ENCODE peak calls at places on chromosomes 16 and 17, in eight cellular contexts. V, S, K, B, F, U, Q and O are unnamed samples.

GRCh38 chr17:82943751-82944150 is 103.9 kb upstream of the ZNF750 start:
- DNase-seq in V (no peak), S (no peak), K (no peak), B (no peak), F (no peak), U (no peak), Q (peak; percentile 8), O (no peak)

GRCh38 chr17:9229826-9230201 is 208.5 kb downstream of the NTN1 start:
- DNase-seq in V (no peak), S (no peak), K (no peak), B (no peak), F (no peak), U (no peak), Q (no peak), O (no peak)

GRCh38 chr17:46916623-46917022 is 6.3 kb upstream of the GOSR2 start:
- DNase-seq in V (no peak), S (no peak), K (no peak), B (no peak), F (no peak), U (no peak), Q (no peak), O (peak; percentile 8)

GRCh38 chr16:81932668-81933067 is 78.6 kb downstream of the SDR42E1 start:
- DNase-seq in V (no peak), S (no peak), K (no peak), B (no peak), F (no peak), U (no peak), Q (no peak), O (no peak)

GRCh38 chr17:1188812-1189211 is 9.0 kb upstream of the ABR start:
- DNase-seq in V (peak; percentile 87), S (peak; percentile 28), K (peak; percentile 69), B (no peak), F (no peak), U (peak; percentile 77), Q (peak; percentile 90), O (peak; percentile 94)

GRCh38 chr17:70109497-70109896 is 34.5 kb downstream of the KCNJ16 start:
- DNase-seq in V (peak; percentile 18), S (no peak), K (no peak), B (no peak), F (no peak), U (no peak), Q (no peak), O (no peak)

GRCh38 chr17:55037828-55038227 is 69.3 kb downstream of the STXBP4 start:
- DNase-seq in V (no peak), S (no peak), K (no peak), B (no peak), F (no peak), U (no peak), Q (no peak), O (no peak)

GRCh38 chr17:80792373-80792781 is 199.3 kb upstream of the CHMP6 start:
- DNase-seq in V (peak; percentile 39), S (no peak), K (no peak), B (no peak), F (peak; percentile 25), U (no peak), Q (no peak), O (peak; percentile 69)

GRCh38 chr16:31256466-31256865 is 3.3 kb upstream of the ITGAM start:
- DNase-seq in V (no peak), S (no peak), K (no peak), B (no peak), F (no peak), U (no peak), Q (no peak), O (no peak)

GRCh38 chr16:17305694-17306093 is 165.1 kb downstream of the XYLT1 start:
- DNase-seq in V (no peak), S (no peak), K (no peak), B (no peak), F (no peak), U (no peak), Q (no peak), O (no peak)

GRCh38 chr16:17303101-17303500 is 167.7 kb downstream of the XYLT1 start:
- DNase-seq in V (no peak), S (no peak), K (no peak), B (no peak), F (no peak), U (no peak), Q (no peak), O (no peak)

GRCh38 chr16:17306745-17307144 is 164.0 kb downstream of the XYLT1 start:
- DNase-seq in V (no peak), S (no peak), K (no peak), B (no peak), F (no peak), U (no peak), Q (no peak), O (no peak)

GRCh38 chr16:17304124-17304813 is 166.5 kb downstream of the XYLT1 start:
- DNase-seq in V (no peak), S (no peak), K (peak; percentile 54), B (no peak), F (no peak), U (no peak), Q (peak; percentile 87), O (no peak)

GRCh38 chr16:17304814-17305169 is 166.0 kb downstream of the XYLT1 start:
- DNase-seq in V (no peak), S (no peak), K (no peak), B (no peak), F (no peak), U (no peak), Q (no peak), O (no peak)
- TF ChIP-seq CTCF in V (no peak), S (peak; percentile 13), K (no peak), B (peak; percentile 8), F (no peak), U (no peak), Q (peak; percentile 12), O (no peak)

GRCh38 chr17:64773386-64773835 is 111.3 kb upstream of the SMURF2 start:
- DNase-seq in V (no peak), S (no peak), K (no peak), B (no peak), F (no peak), U (no peak), Q (no peak), O (peak; percentile 62)

GRCh38 chr17:64774888-64775600 is 112.9 kb upstream of the SMURF2 start:
- DNase-seq in V (no peak), S (no peak), K (no peak), B (no peak), F (no peak), U (no peak), Q (no peak), O (peak; percentile 43)

GRCh38 chr17:64772845-64773299 is 110.8 kb upstream of the SMURF2 start:
- DNase-seq in V (no peak), S (no peak), K (no peak), B (no peak), F (no peak), U (no peak), Q (no peak), O (peak; percentile 57)

GRCh38 chr17:64775701-64776570 is 113.8 kb upstream of the SMURF2 start:
- DNase-seq in V (no peak), S (no peak), K (no peak), B (no peak), F (no peak), U (no peak), Q (no peak), O (peak; percentile 72)

DNA sequence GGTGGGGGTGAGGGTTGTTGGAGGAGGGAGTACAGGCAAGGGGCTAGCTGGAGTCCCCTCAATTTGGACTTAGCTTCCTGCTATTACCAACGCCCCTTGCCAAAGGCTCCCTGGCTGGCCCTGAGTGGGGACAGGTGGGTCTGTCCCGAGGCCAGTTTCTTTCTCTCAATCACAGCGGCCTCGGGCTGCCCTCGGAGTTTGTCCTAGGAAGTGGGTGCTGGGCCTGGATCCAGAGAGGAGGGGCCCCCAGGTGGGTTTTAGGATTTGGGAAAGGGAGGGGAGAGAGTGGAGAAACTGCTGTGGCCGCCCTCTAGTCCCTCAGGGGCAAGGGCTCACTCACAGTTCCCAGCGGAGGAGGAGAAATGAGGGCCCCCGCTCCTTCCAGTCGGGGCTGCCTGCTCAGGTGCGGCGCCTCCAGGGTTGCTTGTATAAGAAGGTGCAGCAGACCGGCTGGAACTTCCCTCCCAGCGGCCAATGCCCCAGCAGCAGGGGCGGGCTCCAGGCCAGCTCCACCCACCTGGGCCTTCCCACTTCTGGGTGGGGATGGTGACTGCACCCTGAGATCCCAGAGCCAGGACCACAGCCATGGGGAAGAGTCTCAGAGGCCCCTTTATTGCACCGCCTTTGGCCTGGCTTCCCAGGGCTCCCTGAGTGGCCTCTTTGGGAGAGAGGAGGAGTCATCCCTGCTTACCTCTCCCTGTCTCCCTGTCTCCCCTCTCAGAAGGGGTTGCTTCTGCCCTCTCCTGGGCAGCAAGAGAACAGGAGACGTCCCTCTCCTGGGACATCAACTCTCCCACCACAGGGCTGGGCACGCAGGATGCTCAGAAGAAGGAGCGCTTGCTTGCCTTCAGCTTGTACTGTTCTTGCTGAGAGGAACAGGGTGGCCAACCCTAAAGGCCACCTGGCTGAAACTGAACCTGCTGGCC is 112.0 kb upstream of the SMURF2 start:
- DNase-seq in V (no peak), S (peak; percentile 20), K (peak; percentile 48), B (peak; percentile 18), F (peak; percentile 95), U (no peak), Q (peak; percentile 75), O (peak; percentile 67)
- TF ChIP-seq CTCF in V (no peak), S (peak; percentile 65), K (peak; percentile 44), B (peak; percentile 66), F (peak; percentile 73), U (peak; percentile 19), Q (peak; percentile 34), O (no peak)

DNA sequence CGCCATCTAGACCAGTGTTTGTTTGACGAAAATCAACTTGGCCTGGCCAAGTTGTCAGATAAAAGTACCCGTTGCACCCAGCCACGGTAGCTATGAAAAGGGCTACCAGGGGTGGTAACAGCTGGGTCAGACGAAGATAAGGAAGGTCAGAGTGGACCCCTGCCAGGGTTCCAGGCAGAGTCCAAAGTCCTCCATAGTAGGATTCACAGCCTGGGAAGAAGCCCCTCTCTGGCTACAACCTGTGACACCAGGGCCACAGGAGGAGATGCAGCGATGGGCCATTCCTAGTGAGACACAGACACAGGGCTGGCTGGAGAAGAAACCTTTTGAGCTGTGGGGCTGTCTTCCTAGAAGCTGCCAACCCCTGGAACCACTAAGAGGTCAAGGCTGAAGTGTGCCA is 39.3 kb downstream of the MEAK7 start:
- DNase-seq in V (no peak), S (no peak), K (no peak), B (no peak), F (no peak), U (no peak), Q (no peak), O (no peak)
- TF ChIP-seq CTCF in V (no peak), S (no peak), K (no peak), B (no peak), F (no peak), U (no peak), Q (no peak), O (no peak)

GRCh38 chr17:7992516-7992915 is 9.9 kb upstream of the GUCY2D start:
- DNase-seq in V (no peak), S (no peak), K (peak; percentile 75), B (no peak), F (no peak), U (no peak), Q (no peak), O (no peak)

GRCh38 chr17:7989781-7990655 is 12.4 kb upstream of the GUCY2D start:
- DNase-seq in V (peak; percentile 82), S (no peak), K (peak; percentile 53), B (no peak), F (peak; percentile 97), U (peak; percentile 88), Q (peak; percentile 84), O (peak; percentile 93)

GRCh38 chr17:7987112-7987893 is 15.1 kb upstream of the GUCY2D start:
- DNase-seq in V (peak; percentile 80), S (no peak), K (peak; percentile 65), B (no peak), F (no peak), U (no peak), Q (no peak), O (no peak)

GRCh38 chr17:7984904-7985303 is 17.5 kb upstream of the GUCY2D start:
- DNase-seq in V (no peak), S (no peak), K (no peak), B (no peak), F (no peak), U (no peak), Q (no peak), O (no peak)

GRCh38 chr17:7988750-7989178 is 13.7 kb upstream of the GUCY2D start:
- DNase-seq in V (peak; percentile 74), S (peak; percentile 59), K (peak; percentile 91), B (peak; percentile 67), F (peak; percentile 86), U (no peak), Q (peak; percentile 68), O (peak; percentile 18)
- TF ChIP-seq CTCF in V (peak; percentile 70), S (peak; percentile 60), K (peak; percentile 61), B (peak; percentile 65), F (peak; percentile 87), U (peak; percentile 78), Q (peak; percentile 86), O (peak; percentile 49)